ENCODE peak calls at places on chromosome 12, in six cellular contexts. One of them, this sample, is unnamed.

GRCh38 chr12:124917841-124918621 is 3.6 kb upstream of the UBC start:
- DNase-seq in left cardiac atrium: no peak
- DNase-seq in T-helper 2 cell: no peak
- DNase-seq in stimulated activated CD8-positive, alpha-beta memory T cell treated with anti-CD3 and anti-CD28 coated beads, Interleukin-4, amount 100 ng/mL, for 1 hour: no peak
- DNase-seq in activated naive CD4-positive, alpha-beta T cell treated with anti-CD3 and anti-CD28 coated beads, Interleukin-2, amount 10 ng/mL, durations not matched to agents 7 days and 5 days: peak
- DNase-seq in midbrain: no peak
- DNase-seq in this sample: no peak

GRCh38 chr12:131092911-131093901 is 139.5 kb downstream of the ADGRD1 start:
- DNase-seq in midbrain: no peak
- DNase-seq in stimulated activated CD8-positive, alpha-beta memory T cell treated with anti-CD3 and anti-CD28 coated beads, Interleukin-4, amount 100 ng/mL, for 1 hour: no peak
- DNase-seq in left cardiac atrium: no peak
- DNase-seq in T-helper 2 cell: no peak
- DNase-seq in activated naive CD4-positive, alpha-beta T cell treated with anti-CD3 and anti-CD28 coated beads, Interleukin-2, amount 10 ng/mL, durations not matched to agents 7 days and 5 days: no peak
- DNase-seq in this sample: peak

GRCh38 chr12:4024701-4025419 is 151.7 kb upstream of the PARP11 start:
- DNase-seq in T-helper 2 cell: no peak
- DNase-seq in stimulated activated CD8-positive, alpha-beta memory T cell treated with anti-CD3 and anti-CD28 coated beads, Interleukin-4, amount 100 ng/mL, for 1 hour: no peak
- DNase-seq in left cardiac atrium: no peak
- DNase-seq in activated naive CD4-positive, alpha-beta T cell treated with anti-CD3 and anti-CD28 coated beads, Interleukin-2, amount 10 ng/mL, durations not matched to agents 7 days and 5 days: no peak
- DNase-seq in midbrain: no peak
- DNase-seq in this sample: no peak

GRCh38 chr12:26126340-26127284 is 1.8 kb upstream of the BHLHE41 start:
- DNase-seq in midbrain: peak
- DNase-seq in activated naive CD4-positive, alpha-beta T cell treated with anti-CD3 and anti-CD28 coated beads, Interleukin-2, amount 10 ng/mL, durations not matched to agents 7 days and 5 days: peak
- DNase-seq in stimulated activated CD8-positive, alpha-beta memory T cell treated with anti-CD3 and anti-CD28 coated beads, Interleukin-4, amount 100 ng/mL, for 1 hour: no peak
- DNase-seq in T-helper 2 cell: no peak
- DNase-seq in left cardiac atrium: peak
- DNase-seq in this sample: peak

GRCh38 chr12:107759410-107759809 is 1.5 kb downstream of the PRDM4 start:
- DNase-seq in midbrain: no peak
- DNase-seq in activated naive CD4-positive, alpha-beta T cell treated with anti-CD3 and anti-CD28 coated beads, Interleukin-2, amount 10 ng/mL, durations not matched to agents 7 days and 5 days: no peak
- DNase-seq in T-helper 2 cell: no peak
- DNase-seq in left cardiac atrium: no peak
- DNase-seq in stimulated activated CD8-positive, alpha-beta memory T cell treated with anti-CD3 and anti-CD28 coated beads, Interleukin-4, amount 100 ng/mL, for 1 hour: no peak
- DNase-seq in this sample: no peak

GRCh38 chr12:25311501-25311900 is 60.8 kb upstream of the KRAS start:
- DNase-seq in left cardiac atrium: no peak
- DNase-seq in midbrain: no peak
- DNase-seq in activated naive CD4-positive, alpha-beta T cell treated with anti-CD3 and anti-CD28 coated beads, Interleukin-2, amount 10 ng/mL, durations not matched to agents 7 days and 5 days: no peak
- DNase-seq in T-helper 2 cell: no peak
- DNase-seq in stimulated activated CD8-positive, alpha-beta memory T cell treated with anti-CD3 and anti-CD28 coated beads, Interleukin-4, amount 100 ng/mL, for 1 hour: no peak
- DNase-seq in this sample: no peak

GRCh38 chr12:2453076-2453806 is 341.5 kb upstream of the FKBP4 start:
- DNase-seq in stimulated activated CD8-positive, alpha-beta memory T cell treated with anti-CD3 and anti-CD28 coated beads, Interleukin-4, amount 100 ng/mL, for 1 hour: no peak
- DNase-seq in left cardiac atrium: no peak
- DNase-seq in midbrain: no peak
- DNase-seq in T-helper 2 cell: no peak
- DNase-seq in activated naive CD4-positive, alpha-beta T cell treated with anti-CD3 and anti-CD28 coated beads, Interleukin-2, amount 10 ng/mL, durations not matched to agents 7 days and 5 days: no peak
- DNase-seq in this sample: no peak

GRCh38 chr12:118098456-118098855 is 5.4 kb downstream of the VSIG10 start:
- DNase-seq in left cardiac atrium: no peak
- DNase-seq in T-helper 2 cell: no peak
- DNase-seq in midbrain: no peak
- DNase-seq in activated naive CD4-positive, alpha-beta T cell treated with anti-CD3 and anti-CD28 coated beads, Interleukin-2, amount 10 ng/mL, durations not matched to agents 7 days and 5 days: no peak
- DNase-seq in stimulated activated CD8-positive, alpha-beta memory T cell treated with anti-CD3 and anti-CD28 coated beads, Interleukin-4, amount 100 ng/mL, for 1 hour: no peak
- DNase-seq in this sample: no peak

GRCh38 chr12:2986876-2987275 is 27.7 kb downstream of the TEAD4 start:
- DNase-seq in T-helper 2 cell: no peak
- DNase-seq in activated naive CD4-positive, alpha-beta T cell treated with anti-CD3 and anti-CD28 coated beads, Interleukin-2, amount 10 ng/mL, durations not matched to agents 7 days and 5 days: no peak
- DNase-seq in stimulated activated CD8-positive, alpha-beta memory T cell treated with anti-CD3 and anti-CD28 coated beads, Interleukin-4, amount 100 ng/mL, for 1 hour: no peak
- DNase-seq in midbrain: no peak
- DNase-seq in left cardiac atrium: no peak
- DNase-seq in this sample: no peak

GRCh38 chr12:113961921-113962710 is 4.0 kb downstream of the RBM19 start:
- DNase-seq in left cardiac atrium: no peak
- DNase-seq in stimulated activated CD8-positive, alpha-beta memory T cell treated with anti-CD3 and anti-CD28 coated beads, Interleukin-4, amount 100 ng/mL, for 1 hour: no peak
- DNase-seq in T-helper 2 cell: no peak
- DNase-seq in activated naive CD4-positive, alpha-beta T cell treated with anti-CD3 and anti-CD28 coated beads, Interleukin-2, amount 10 ng/mL, durations not matched to agents 7 days and 5 days: peak
- DNase-seq in midbrain: no peak
- DNase-seq in this sample: no peak

GRCh38 chr12:116636636-116637519 is 77.7 kb downstream of the MAP1LC3B2 start:
- DNase-seq in left cardiac atrium: no peak
- DNase-seq in activated naive CD4-positive, alpha-beta T cell treated with anti-CD3 and anti-CD28 coated beads, Interleukin-2, amount 10 ng/mL, durations not matched to agents 7 days and 5 days: no peak
- DNase-seq in midbrain: no peak
- DNase-seq in T-helper 2 cell: no peak
- DNase-seq in stimulated activated CD8-positive, alpha-beta memory T cell treated with anti-CD3 and anti-CD28 coated beads, Interleukin-4, amount 100 ng/mL, for 1 hour: no peak
- DNase-seq in this sample: no peak

GRCh38 chr12:104055686-104056388 is 5.8 kb upstream of the GLT8D2 start:
- DNase-seq in T-helper 2 cell: no peak
- DNase-seq in midbrain: no peak
- DNase-seq in activated naive CD4-positive, alpha-beta T cell treated with anti-CD3 and anti-CD28 coated beads, Interleukin-2, amount 10 ng/mL, durations not matched to agents 7 days and 5 days: no peak
- DNase-seq in left cardiac atrium: peak
- DNase-seq in stimulated activated CD8-positive, alpha-beta memory T cell treated with anti-CD3 and anti-CD28 coated beads, Interleukin-4, amount 100 ng/mL, for 1 hour: no peak
- DNase-seq in this sample: no peak

GRCh38 chr12:105355752-105356151 is 25.3 kb downstream of the C12orf75 start:
- DNase-seq in midbrain: no peak
- DNase-seq in activated naive CD4-positive, alpha-beta T cell treated with anti-CD3 and anti-CD28 coated beads, Interleukin-2, amount 10 ng/mL, durations not matched to agents 7 days and 5 days: no peak
- DNase-seq in left cardiac atrium: no peak
- DNase-seq in T-helper 2 cell: no peak
- DNase-seq in stimulated activated CD8-positive, alpha-beta memory T cell treated with anti-CD3 and anti-CD28 coated beads, Interleukin-4, amount 100 ng/mL, for 1 hour: no peak
- DNase-seq in this sample: no peak

GRCh38 chr12:12017798-12018197 is 52.9 kb upstream of the BCL2L14 start:
- DNase-seq in midbrain: no peak
- DNase-seq in left cardiac atrium: no peak
- DNase-seq in T-helper 2 cell: no peak
- DNase-seq in activated naive CD4-positive, alpha-beta T cell treated with anti-CD3 and anti-CD28 coated beads, Interleukin-2, amount 10 ng/mL, durations not matched to agents 7 days and 5 days: no peak
- DNase-seq in stimulated activated CD8-positive, alpha-beta memory T cell treated with anti-CD3 and anti-CD28 coated beads, Interleukin-4, amount 100 ng/mL, for 1 hour: no peak
- DNase-seq in this sample: no peak

GRCh38 chr12:45407188-45407850 is 191.4 kb downstream of the ANO6 start:
- DNase-seq in T-helper 2 cell: no peak
- DNase-seq in midbrain: no peak
- DNase-seq in activated naive CD4-positive, alpha-beta T cell treated with anti-CD3 and anti-CD28 coated beads, Interleukin-2, amount 10 ng/mL, durations not matched to agents 7 days and 5 days: no peak
- DNase-seq in left cardiac atrium: no peak
- DNase-seq in stimulated activated CD8-positive, alpha-beta memory T cell treated with anti-CD3 and anti-CD28 coated beads, Interleukin-4, amount 100 ng/mL, for 1 hour: no peak
- DNase-seq in this sample: no peak

GRCh38 chr12:107400686-107401447 is 284.7 kb upstream of the PWP1 start:
- DNase-seq in left cardiac atrium: peak
- DNase-seq in T-helper 2 cell: no peak
- DNase-seq in stimulated activated CD8-positive, alpha-beta memory T cell treated with anti-CD3 and anti-CD28 coated beads, Interleukin-4, amount 100 ng/mL, for 1 hour: no peak
- DNase-seq in activated naive CD4-positive, alpha-beta T cell treated with anti-CD3 and anti-CD28 coated beads, Interleukin-2, amount 10 ng/mL, durations not matched to agents 7 days and 5 days: no peak
- DNase-seq in midbrain: peak
- DNase-seq in this sample: no peak

GRCh38 chr12:125533434-125534029 is 468.3 kb downstream of the AACS start:
- DNase-seq in T-helper 2 cell: no peak
- DNase-seq in left cardiac atrium: no peak
- DNase-seq in midbrain: peak
- DNase-seq in activated naive CD4-positive, alpha-beta T cell treated with anti-CD3 and anti-CD28 coated beads, Interleukin-2, amount 10 ng/mL, durations not matched to agents 7 days and 5 days: peak
- DNase-seq in stimulated activated CD8-positive, alpha-beta memory T cell treated with anti-CD3 and anti-CD28 coated beads, Interleukin-4, amount 100 ng/mL, for 1 hour: no peak
- DNase-seq in this sample: peak

GRCh38 chr12:111034148-111034910 is 114.0 kb upstream of the MYL2 start:
- DNase-seq in midbrain: no peak
- DNase-seq in T-helper 2 cell: no peak
- DNase-seq in stimulated activated CD8-positive, alpha-beta memory T cell treated with anti-CD3 and anti-CD28 coated beads, Interleukin-4, amount 100 ng/mL, for 1 hour: no peak
- DNase-seq in activated naive CD4-positive, alpha-beta T cell treated with anti-CD3 and anti-CD28 coated beads, Interleukin-2, amount 10 ng/mL, durations not matched to agents 7 days and 5 days: peak
- DNase-seq in left cardiac atrium: no peak
- DNase-seq in this sample: peak

GRCh38 chr12:95548539-95549391 is 2.5 kb downstream of the USP44 start:
- DNase-seq in stimulated activated CD8-positive, alpha-beta memory T cell treated with anti-CD3 and anti-CD28 coated beads, Interleukin-4, amount 100 ng/mL, for 1 hour: peak
- DNase-seq in left cardiac atrium: peak
- DNase-seq in T-helper 2 cell: peak
- DNase-seq in midbrain: peak
- DNase-seq in activated naive CD4-positive, alpha-beta T cell treated with anti-CD3 and anti-CD28 coated beads, Interleukin-2, amount 10 ng/mL, durations not matched to agents 7 days and 5 days: peak
- DNase-seq in this sample: peak

GRCh38 chr12:58668831-58669230 is 251.5 kb downstream of the LRIG3 start:
- DNase-seq in activated naive CD4-positive, alpha-beta T cell treated with anti-CD3 and anti-CD28 coated beads, Interleukin-2, amount 10 ng/mL, durations not matched to agents 7 days and 5 days: no peak
- DNase-seq in midbrain: no peak
- DNase-seq in left cardiac atrium: no peak
- DNase-seq in stimulated activated CD8-positive, alpha-beta memory T cell treated with anti-CD3 and anti-CD28 coated beads, Interleukin-4, amount 100 ng/mL, for 1 hour: no peak
- DNase-seq in T-helper 2 cell: no peak
- DNase-seq in this sample: no peak

GRCh38 chr12:42985506-42985905 is 396.0 kb upstream of the PRICKLE1 start:
- DNase-seq in midbrain: no peak
- DNase-seq in activated naive CD4-positive, alpha-beta T cell treated with anti-CD3 and anti-CD28 coated beads, Interleukin-2, amount 10 ng/mL, durations not matched to agents 7 days and 5 days: no peak
- DNase-seq in T-helper 2 cell: no peak
- DNase-seq in stimulated activated CD8-positive, alpha-beta memory T cell treated with anti-CD3 and anti-CD28 coated beads, Interleukin-4, amount 100 ng/mL, for 1 hour: no peak
- DNase-seq in left cardiac atrium: no peak
- DNase-seq in this sample: no peak

GRCh38 chr12:46562625-46563228 is 190.2 kb upstream of the SLC38A2 start:
- DNase-seq in activated naive CD4-positive, alpha-beta T cell treated with anti-CD3 and anti-CD28 coated beads, Interleukin-2, amount 10 ng/mL, durations not matched to agents 7 days and 5 days: no peak
- DNase-seq in T-helper 2 cell: no peak
- DNase-seq in left cardiac atrium: no peak
- DNase-seq in stimulated activated CD8-positive, alpha-beta memory T cell treated with anti-CD3 and anti-CD28 coated beads, Interleukin-4, amount 100 ng/mL, for 1 hour: no peak
- DNase-seq in midbrain: peak
- DNase-seq in this sample: no peak

GRCh38 chr12:131726-132465 is 65.3 kb downstream of the IQSEC3 start:
- DNase-seq in T-helper 2 cell: no peak
- DNase-seq in stimulated activated CD8-positive, alpha-beta memory T cell treated with anti-CD3 and anti-CD28 coated beads, Interleukin-4, amount 100 ng/mL, for 1 hour: no peak
- DNase-seq in activated naive CD4-positive, alpha-beta T cell treated with anti-CD3 and anti-CD28 coated beads, Interleukin-2, amount 10 ng/mL, durations not matched to agents 7 days and 5 days: no peak
- DNase-seq in left cardiac atrium: no peak
- DNase-seq in midbrain: no peak
- DNase-seq in this sample: no peak

GRCh38 chr12:98422809-98423208 is 92.6 kb upstream of the TMPO start:
- DNase-seq in left cardiac atrium: no peak
- DNase-seq in activated naive CD4-positive, alpha-beta T cell treated with anti-CD3 and anti-CD28 coated beads, Interleukin-2, amount 10 ng/mL, durations not matched to agents 7 days and 5 days: no peak
- DNase-seq in stimulated activated CD8-positive, alpha-beta memory T cell treated with anti-CD3 and anti-CD28 coated beads, Interleukin-4, amount 100 ng/mL, for 1 hour: no peak
- DNase-seq in midbrain: no peak
- DNase-seq in T-helper 2 cell: no peak
- DNase-seq in this sample: no peak

GRCh38 chr12:68915055-68915454 is 17.9 kb downstream of the CPM start:
- DNase-seq in midbrain: no peak
- DNase-seq in left cardiac atrium: no peak
- DNase-seq in T-helper 2 cell: no peak
- DNase-seq in stimulated activated CD8-positive, alpha-beta memory T cell treated with anti-CD3 and anti-CD28 coated beads, Interleukin-4, amount 100 ng/mL, for 1 hour: no peak
- DNase-seq in activated naive CD4-positive, alpha-beta T cell treated with anti-CD3 and anti-CD28 coated beads, Interleukin-2, amount 10 ng/mL, durations not matched to agents 7 days and 5 days: no peak
- DNase-seq in this sample: no peak

GRCh38 chr12:128787827-128788226 is 35.9 kb downstream of the SLC15A4 start:
- DNase-seq in T-helper 2 cell: no peak
- DNase-seq in stimulated activated CD8-positive, alpha-beta memory T cell treated with anti-CD3 and anti-CD28 coated beads, Interleukin-4, amount 100 ng/mL, for 1 hour: no peak
- DNase-seq in activated naive CD4-positive, alpha-beta T cell treated with anti-CD3 and anti-CD28 coated beads, Interleukin-2, amount 10 ng/mL, durations not matched to agents 7 days and 5 days: no peak
- DNase-seq in midbrain: no peak
- DNase-seq in left cardiac atrium: no peak
- DNase-seq in this sample: no peak

GRCh38 chr12:93441111-93441616 is 583 bp downstream of the UBE2N start:
- DNase-seq in midbrain: no peak
- DNase-seq in left cardiac atrium: peak
- DNase-seq in stimulated activated CD8-positive, alpha-beta memory T cell treated with anti-CD3 and anti-CD28 coated beads, Interleukin-4, amount 100 ng/mL, for 1 hour: peak
- DNase-seq in T-helper 2 cell: peak
- DNase-seq in activated naive CD4-positive, alpha-beta T cell treated with anti-CD3 and anti-CD28 coated beads, Interleukin-2, amount 10 ng/mL, durations not matched to agents 7 days and 5 days: peak
- DNase-seq in this sample: peak

GRCh38 chr12:51393676-51394545 is 2.7 kb upstream of the GALNT6 start:
- DNase-seq in midbrain: no peak
- DNase-seq in activated naive CD4-positive, alpha-beta T cell treated with anti-CD3 and anti-CD28 coated beads, Interleukin-2, amount 10 ng/mL, durations not matched to agents 7 days and 5 days: peak
- DNase-seq in stimulated activated CD8-positive, alpha-beta memory T cell treated with anti-CD3 and anti-CD28 coated beads, Interleukin-4, amount 100 ng/mL, for 1 hour: peak
- DNase-seq in left cardiac atrium: no peak
- DNase-seq in T-helper 2 cell: peak
- DNase-seq in this sample: no peak

GRCh38 chr12:88577537-88577936 is 2.7 kb downstream of the KITLG start:
- DNase-seq in T-helper 2 cell: no peak
- DNase-seq in left cardiac atrium: no peak
- DNase-seq in midbrain: no peak
- DNase-seq in activated naive CD4-positive, alpha-beta T cell treated with anti-CD3 and anti-CD28 coated beads, Interleukin-2, amount 10 ng/mL, durations not matched to agents 7 days and 5 days: no peak
- DNase-seq in stimulated activated CD8-positive, alpha-beta memory T cell treated with anti-CD3 and anti-CD28 coated beads, Interleukin-4, amount 100 ng/mL, for 1 hour: no peak
- DNase-seq in this sample: no peak

GRCh38 chr12:101599771-101600486 is 5.2 kb downstream of the MYBPC1 start:
- DNase-seq in activated naive CD4-positive, alpha-beta T cell treated with anti-CD3 and anti-CD28 coated beads, Interleukin-2, amount 10 ng/mL, durations not matched to agents 7 days and 5 days: no peak
- DNase-seq in left cardiac atrium: no peak
- DNase-seq in T-helper 2 cell: no peak
- DNase-seq in stimulated activated CD8-positive, alpha-beta memory T cell treated with anti-CD3 and anti-CD28 coated beads, Interleukin-4, amount 100 ng/mL, for 1 hour: no peak
- DNase-seq in midbrain: no peak
- DNase-seq in this sample: no peak

This sample was measured in activated naive CD8-positive, alpha-beta T cell treated with anti-CD3 and anti-CD28 coated beads, Interleukin-2, amount 10 ng/mL, durations not matched to agents 7 days and 5 days.